ENCODE peak calls at places on chromosomes 13 and 19, in five cellular contexts. S is testis, J is cardiac fibroblast, I is fibroblast of lung, B is mesothelial cell of epicardium. L is an unnamed sample.

GRCh38 chr13:32530841-32531253 is 7.7 kb downstream of the N4BP2L2 start:
- DNase-seq in S (peak), J (peak), I (peak), B (no peak), L (no peak)

GRCh38 chr13:60448907-60449510 is 52.0 kb downstream of the TDRD3 start:
- DNase-seq in S (peak), J (peak), I (peak), B (no peak), L (no peak)

GRCh38 chr13:113669871-113670341 is 2.9 kb downstream of the GRK1 start:
- DNase-seq in S (no peak), J (no peak), I (no peak), B (peak), L (no peak)

GRCh38 chr19:18846862-18847515 is 15.2 kb downstream of the UPF1 start:
- DNase-seq in S (peak), J (peak), I (peak), B (peak), L (peak)

GRCh38 chr13:106033634-106034033 is 501.8 kb downstream of the EFNB2 start:
- DNase-seq in S (no peak), J (peak), I (peak), B (no peak), L (no peak)

GRCh38 chr13:21670883-21671792 is at the start of gene FGF9:
- DNase-seq in S (peak), J (peak), I (peak), B (peak), L (peak)

GRCh38 chr19:1274081-1274851 is 1.1 kb upstream of the FAM174C start:
- DNase-seq in S (no peak), J (peak), I (no peak), B (no peak), L (no peak)

GRCh38 chr13:77535448-77535847 is at the start of gene SCEL:
- DNase-seq in S (no peak), J (no peak), I (no peak), B (no peak), L (no peak)

GRCh38 chr19:17075860-17076538 is 422 bp downstream of the MYO9B start:
- DNase-seq in S (no peak), J (no peak), I (no peak), B (no peak), L (no peak)

GRCh38 chr13:98649861-98650260 is 73.0 kb upstream of the STK24 start:
- DNase-seq in S (no peak), J (no peak), I (no peak), B (no peak), L (no peak)

GRCh38 chr13:48585456-48585840 is 52.6 kb upstream of the RCBTB2 start:
- DNase-seq in S (peak), J (peak), I (peak), B (no peak), L (no peak)

GRCh38 chr13:112069063-112069726 is 2.2 kb downstream of the SOX1 start:
- DNase-seq in S (no peak), J (no peak), I (no peak), B (no peak), L (no peak)

GRCh38 chr19:10836478-10837325 is 690 bp upstream of the TMED1 start:
- DNase-seq in S (peak), J (peak), I (peak), B (no peak), L (peak)

GRCh38 chr13:95375706-95376105 is 74.5 kb upstream of the ABCC4 start:
- DNase-seq in S (no peak), J (no peak), I (no peak), B (no peak), L (no peak)

GRCh38 chr13:110509971-110510786 is 51.3 kb downstream of the RAB20 start:
- DNase-seq in S (peak), J (no peak), I (no peak), B (no peak), L (no peak)

GRCh38 chr13:67769063-67769986 is 539.2 kb upstream of the PCDH9 start:
- DNase-seq in S (no peak), J (no peak), I (no peak), B (no peak), L (no peak)

GRCh38 chr13:27524981-27525975 is 74.9 kb upstream of the MTIF3 start:
- DNase-seq in S (no peak), J (no peak), I (no peak), B (no peak), L (no peak)

GRCh38 chr19:50368649-50369570 is 3.5 kb upstream of the NAPSA start:
- DNase-seq in S (peak), J (peak), I (peak), B (peak), L (peak)

GRCh38 chr19:29624489-29625210 is 18.6 kb downstream of the POP4 start:
- DNase-seq in S (no peak), J (peak), I (no peak), B (no peak), L (no peak)

GRCh38 chr13:104011505-104012270 is 945.5 kb upstream of the SLC10A2 start:
- DNase-seq in S (peak), J (no peak), I (no peak), B (no peak), L (no peak)

GRCh38 chr19:10421981-10422461 is 1.7 kb downstream of the PDE4A start:
- DNase-seq in S (no peak), J (no peak), I (no peak), B (no peak), L (no peak)

GRCh38 chr13:51001335-51001734 is 91.7 kb downstream of the RNASEH2B start:
- DNase-seq in S (no peak), J (no peak), I (no peak), B (no peak), L (no peak)

GRCh38 chr19:56273563-56274117 is 1.1 kb downstream of the EDDM13 start:
- DNase-seq in S (no peak), J (peak), I (no peak), B (no peak), L (no peak)

GRCh38 chr19:47176627-47177090 is 46.0 kb downstream of the SAE1 start:
- DNase-seq in S (no peak), J (peak), I (peak), B (no peak), L (no peak)

GRCh38 chr13:99314640-99315176 is 7.5 kb upstream of the GPR183 start:
- DNase-seq in S (no peak), J (peak), I (no peak), B (no peak), L (no peak)

GRCh38 chr19:56423985-56424353 is 19.8 kb downstream of the ZNF583 start:
- DNase-seq in S (no peak), J (peak), I (peak), B (no peak), L (no peak)

GRCh38 chr13:45325806-45326205 is 15.2 kb downstream of the TPT1 start:
- DNase-seq in S (peak), J (peak), I (peak), B (no peak), L (no peak)

GRCh38 chr19:47994209-47994802 is at the start of gene ELSPBP1:
- DNase-seq in S (no peak), J (no peak), I (no peak), B (no peak), L (no peak)

GRCh38 chr19:45901912-45902650 is at the start of gene MYPOP:
- DNase-seq in S (no peak), J (no peak), I (no peak), B (no peak), L (no peak)

GRCh38 chr19:13095393-13095784 is 7.3 kb downstream of the LYL1 start:
- DNase-seq in S (no peak), J (no peak), I (no peak), B (no peak), L (no peak)

GRCh38 chr19:11995174-11995573 is 30.3 kb downstream of the ZNF763 start:
- DNase-seq in S (no peak), J (peak), I (no peak), B (no peak), L (no peak)

GRCh38 chr13:83935566-83935965 is 53.3 kb upstream of the SLITRK1 start:
- DNase-seq in S (no peak), J (no peak), I (no peak), B (no peak), L (no peak)

GRCh38 chr13:99721606-99722384 is 220.5 kb downstream of the TM9SF2 start:
- DNase-seq in S (no peak), J (no peak), I (no peak), B (no peak), L (no peak)

GRCh38 chr13:49084961-49085360 is 109.2 kb downstream of the FNDC3A start:
- DNase-seq in S (no peak), J (no peak), I (no peak), B (no peak), L (no peak)

GRCh38 chr19:4896372-4896771 is 6.3 kb downstream of the ARRDC5 start:
- DNase-seq in S (no peak), J (peak), I (peak), B (no peak), L (peak)

GRCh38 chr13:30881191-30881651 is 24.9 kb upstream of the MEDAG start:
- DNase-seq in S (peak), J (no peak), I (peak), B (no peak), L (no peak)

GRCh38 chr13:108860418-108860817 is 231.0 kb downstream of the MYO16 start:
- DNase-seq in S (no peak), J (no peak), I (no peak), B (no peak), L (no peak)

GRCh38 chr19:7833225-7834156 is 3.5 kb downstream of the EVI5L start:
- DNase-seq in S (peak), J (peak), I (peak), B (no peak), L (no peak)

GRCh38 chr19:30053558-30053957 is 111.5 kb downstream of the URI1 start:
- DNase-seq in S (no peak), J (no peak), I (no peak), B (no peak), L (no peak)

GRCh38 chr13:29771247-29771646 is 79.2 kb downstream of the UBL3 start:
- DNase-seq in S (no peak), J (peak), I (peak), B (no peak), L (no peak)
- TF ChIP-seq CTCF in S (peak), J (no peak), I (no peak), B (peak), L (peak)

GRCh38 chr19:6717036-6717435 is 3.4 kb downstream of the C3 start:
- DNase-seq in S (no peak), J (no peak), I (no peak), B (no peak), L (no peak)
- TF ChIP-seq CTCF in S (no peak), J (no peak), I (no peak), B (no peak), L (peak)

GRCh38 chr19:34963531-34964406 is at the start of gene ZNF792:
- DNase-seq in S (peak), J (peak), I (peak), B (peak), L (peak)
- TF ChIP-seq CTCF in S (no peak), J (no peak), I (no peak), B (no peak), L (no peak)

GRCh38 chr13:23674795-23675640 is 104.8 kb downstream of the TNFRSF19 start:
- DNase-seq in S (no peak), J (peak), I (peak), B (no peak), L (no peak)

GRCh38 chr13:23680836-23681235 is 110.6 kb downstream of the TNFRSF19 start:
- DNase-seq in S (no peak), J (no peak), I (no peak), B (no peak), L (no peak)

GRCh38 chr13:23681253-23681652 is 111.0 kb downstream of the TNFRSF19 start:
- DNase-seq in S (no peak), J (peak), I (peak), B (no peak), L (no peak)

GRCh38 chr13:23679214-23679613 is 109.0 kb downstream of the TNFRSF19 start:
- DNase-seq in S (no peak), J (peak), I (peak), B (no peak), L (no peak)

GRCh38 chr13:23678768-23679167 is 108.6 kb downstream of the TNFRSF19 start:
- DNase-seq in S (no peak), J (no peak), I (no peak), B (no peak), L (no peak)
- TF ChIP-seq CTCF in S (no peak), J (no peak), I (no peak), B (no peak), L (no peak)

GRCh38 chr13:102569488-102569887 is 27.3 kb upstream of the TPP2 start:
- DNase-seq in S (no peak), J (peak), I (peak), B (no peak), L (no peak)

GRCh38 chr13:102567857-102568256 is 28.9 kb upstream of the TPP2 start:
- DNase-seq in S (no peak), J (no peak), I (no peak), B (no peak), L (no peak)

GRCh38 chr13:102566513-102566912 is 30.3 kb upstream of the TPP2 start:
- DNase-seq in S (no peak), J (no peak), I (no peak), B (no peak), L (no peak)

GRCh38 chr13:102571075-102571474 is 25.7 kb upstream of the TPP2 start:
- DNase-seq in S (no peak), J (no peak), I (no peak), B (no peak), L (no peak)
- TF ChIP-seq CTCF in S (no peak), J (no peak), I (no peak), B (no peak), L (peak)